ENCODE peak calls at places on chromosome 9, in ten cellular contexts. Z, K, D, W, P, Q, S, I, U and J are unnamed samples.
A peak's percentile ranks its signal among the peaks of the same experiment; 100 is the strongest.

GRCh38 chr9:70318002-70318401 is 59.2 kb downstream of the SMC5 start:
- DNase-seq in Z (no peak), K (no peak), D (no peak), W (no peak), P (no peak), Q (no peak), S (no peak), I (peak; percentile 10), U (no peak), J (no peak)

GRCh38 chr9:114039484-114039883 is 38.6 kb downstream of the AMBP start:
- DNase-seq in Z (no peak), K (no peak), D (no peak), W (no peak), P (no peak), Q (no peak), S (no peak), I (no peak), U (no peak), J (no peak)

GRCh38 chr9:19050637-19051591 is 1.7 kb downstream of the RRAGA start:
- DNase-seq in Z (no peak), K (peak; percentile 14), D (no peak), W (no peak), P (no peak), Q (no peak), S (peak; percentile 25), I (no peak), U (no peak), J (no peak)

GRCh38 chr9:95175523-95175922 is 142.0 kb downstream of the FANCC start:
- DNase-seq in Z (no peak), K (no peak), D (no peak), W (no peak), P (no peak), Q (no peak), S (no peak), I (no peak), U (no peak), J (no peak)

GRCh38 chr9:127426756-127427155 is 2.6 kb downstream of the ZNF79 start:
- DNase-seq in Z (no peak), K (no peak), D (no peak), W (no peak), P (no peak), Q (peak; percentile 49), S (no peak), I (no peak), U (no peak), J (no peak)

GRCh38 chr9:98130576-98131228 is 11.7 kb upstream of the TRIM14 start:
- DNase-seq in Z (no peak), K (no peak), D (no peak), W (no peak), P (no peak), Q (peak; percentile 15), S (no peak), I (no peak), U (no peak), J (no peak)

GRCh38 chr9:125028041-125028440 is 87.2 kb upstream of the GOLGA1 start:
- DNase-seq in Z (no peak), K (no peak), D (no peak), W (no peak), P (no peak), Q (no peak), S (no peak), I (no peak), U (no peak), J (no peak)

GRCh38 chr9:132587484-132587858 is 5.1 kb downstream of the BARHL1 start:
- DNase-seq in Z (no peak), K (no peak), D (no peak), W (no peak), P (no peak), Q (peak; percentile 42), S (no peak), I (no peak), U (no peak), J (no peak)

GRCh38 chr9:116395409-116396037 is 241.9 kb downstream of the PAPPA start:
- DNase-seq in Z (no peak), K (no peak), D (no peak), W (no peak), P (no peak), Q (no peak), S (no peak), I (no peak), U (no peak), J (no peak)
- TF ChIP-seq CTCF in Z (no peak), K (no peak), D (no peak), W (no peak), P (no peak), Q (no peak), S (no peak), I (no peak), U (no peak), J (no peak)

GRCh38 chr9:90903731-90904422 is 102.3 kb downstream of the SYK start:
- DNase-seq in Z (no peak), K (no peak), D (no peak), W (no peak), P (no peak), Q (no peak), S (no peak), I (no peak), U (no peak), J (no peak)

GRCh38 chr9:90899287-90899686 is 97.7 kb downstream of the SYK start:
- DNase-seq in Z (no peak), K (no peak), D (no peak), W (no peak), P (no peak), Q (no peak), S (no peak), I (no peak), U (no peak), J (no peak)

GRCh38 chr9:90898229-90898628 is 96.6 kb downstream of the SYK start:
- DNase-seq in Z (no peak), K (no peak), D (no peak), W (no peak), P (peak; percentile 27), Q (no peak), S (no peak), I (no peak), U (peak; percentile 17), J (peak; percentile 24)

GRCh38 chr9:90901933-90902332 is 100.3 kb downstream of the SYK start:
- DNase-seq in Z (no peak), K (no peak), D (no peak), W (no peak), P (no peak), Q (no peak), S (no peak), I (no peak), U (no peak), J (no peak)

DNA sequence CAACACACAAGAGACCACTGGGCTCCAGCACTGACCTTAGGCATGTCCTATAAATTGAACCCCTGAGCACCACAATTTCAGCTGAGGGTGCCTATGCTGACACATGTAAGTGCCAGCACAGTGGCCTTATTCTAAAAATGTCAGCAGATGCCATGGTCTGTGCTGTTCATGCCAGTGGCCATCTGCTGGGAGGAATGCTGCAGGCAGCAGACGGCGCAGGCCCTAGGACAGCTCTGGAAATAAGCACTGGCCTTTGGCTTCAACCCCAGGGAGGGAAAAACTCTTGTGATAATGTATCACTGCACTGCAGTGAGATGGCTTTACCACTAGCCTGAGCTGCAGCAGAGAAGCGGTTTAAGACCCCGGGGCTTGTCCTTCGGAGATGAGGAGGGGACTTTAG is 98.5 kb downstream of the SYK start:
- DNase-seq in Z (no peak), K (no peak), D (peak; percentile 26), W (no peak), P (peak; percentile 18), Q (no peak), S (no peak), I (no peak), U (no peak), J (no peak)
- TF ChIP-seq CTCF in Z (no peak), K (no peak), D (peak; percentile 58), W (peak; percentile 7), P (peak; percentile 44), Q (no peak), S (no peak), I (peak; percentile 20), U (no peak), J (peak; percentile 21)

GRCh38 chr9:36789886-36790285 is 217.2 kb downstream of the MELK start:
- DNase-seq in Z (no peak), K (no peak), D (no peak), W (no peak), P (no peak), Q (no peak), S (no peak), I (no peak), U (no peak), J (no peak)

GRCh38 chr9:36791204-36791948 is 218.7 kb downstream of the MELK start:
- DNase-seq in Z (no peak), K (no peak), D (no peak), W (no peak), P (no peak), Q (no peak), S (no peak), I (no peak), U (no peak), J (no peak)

GRCh38 chr9:36793277-36793676 is 220.6 kb downstream of the MELK start:
- DNase-seq in Z (no peak), K (no peak), D (no peak), W (no peak), P (no peak), Q (no peak), S (no peak), I (no peak), U (no peak), J (no peak)

GRCh38 chr9:36787709-36788108 is 215.0 kb downstream of the MELK start:
- DNase-seq in Z (no peak), K (no peak), D (no peak), W (no peak), P (no peak), Q (no peak), S (no peak), I (no peak), U (no peak), J (no peak)

DNA sequence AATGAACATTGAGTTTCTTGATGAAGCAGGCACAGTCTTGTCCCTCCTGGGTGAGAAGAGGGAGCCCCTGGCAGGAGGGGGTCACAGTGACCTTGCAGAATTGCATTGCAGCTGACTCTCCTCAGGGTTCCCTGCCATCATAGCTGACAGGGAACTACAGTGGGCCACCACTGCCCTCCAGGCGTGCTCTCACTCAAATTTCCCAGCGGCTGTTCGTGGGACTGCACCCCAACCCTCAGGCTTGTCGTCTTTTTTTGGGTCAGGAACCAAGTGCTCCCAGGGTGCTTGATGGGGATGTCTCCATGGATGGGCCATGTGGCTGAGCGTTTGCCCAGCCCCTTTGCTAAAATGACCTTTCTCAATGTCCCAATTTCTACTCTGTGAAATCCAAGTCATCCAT is 215.8 kb downstream of the MELK start:
- DNase-seq in Z (no peak), K (no peak), D (no peak), W (no peak), P (no peak), Q (peak; percentile 39), S (no peak), I (peak; percentile 30), U (no peak), J (no peak)
- TF ChIP-seq CTCF in Z (no peak), K (peak; percentile 38), D (no peak), W (peak; percentile 42), P (peak; percentile 17), Q (peak; percentile 10), S (peak; percentile 40), I (peak; percentile 63), U (peak; percentile 26), J (peak; percentile 44)

DNA sequence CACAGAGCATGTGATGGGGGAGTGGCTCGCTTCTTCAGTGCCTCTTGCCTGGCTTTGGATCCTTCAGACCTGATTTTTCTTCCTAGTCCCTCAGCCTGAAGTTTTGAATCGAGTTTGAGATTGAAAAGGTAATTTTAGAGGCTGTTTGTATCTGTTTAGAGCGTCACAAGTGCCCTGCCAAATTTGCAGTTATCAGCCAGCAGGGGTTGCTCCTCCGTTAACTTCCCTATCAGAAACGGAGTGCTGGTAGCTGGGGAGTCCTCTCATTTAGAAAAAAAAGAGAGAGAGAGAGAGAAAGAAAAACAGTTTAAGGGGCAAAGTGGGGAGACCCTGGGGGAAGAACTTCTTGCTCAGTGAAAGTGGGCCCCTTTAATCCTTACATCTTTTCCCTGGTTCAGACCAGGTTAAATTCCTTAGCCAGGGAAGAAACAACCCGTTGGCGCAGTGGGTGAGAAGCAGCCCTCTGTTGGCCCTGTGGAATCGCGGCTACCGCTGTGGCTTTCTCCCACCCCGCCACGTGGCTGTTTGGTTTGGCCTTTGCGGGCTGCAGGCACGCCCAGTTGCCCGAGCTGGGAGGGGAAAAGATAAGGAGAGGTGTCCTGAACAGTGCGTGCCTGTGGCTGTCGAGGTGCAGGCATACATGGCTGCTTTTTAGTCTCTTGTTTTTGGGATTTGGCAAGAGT is 576.7 kb upstream of the ACO1 start:
- DNase-seq in Z (no peak), K (no peak), D (no peak), W (no peak), P (no peak), Q (no peak), S (no peak), I (no peak), U (no peak), J (no peak)
- TF ChIP-seq CTCF in Z (no peak), K (no peak), D (no peak), W (peak; percentile 23), P (no peak), Q (no peak), S (no peak), I (no peak), U (no peak), J (no peak)